ENCODE peak calls at places on chromosomes 2 and 18, in ten cellular contexts. One of them, this sample, is unnamed.

GRCh38 chr2:144358979-144359541 is 160.9 kb downstream of the ZEB2 start:
- DNase-seq in sigmoid colon: no peak
- DNase-seq in tibial nerve: no peak
- DNase-seq in HCT116: no peak
- DNase-seq in K562: no peak
- DNase-seq in breast epithelium: no peak
- DNase-seq in heart left ventricle: no peak
- DNase-seq in IMR-90: peak; percentile 71
- DNase-seq in spleen: no peak
- DNase-seq in upper lobe of left lung: no peak
- DNase-seq in this sample: no peak

GRCh38 chr2:55109219-55109891 is 59.1 kb upstream of the RTN4 start:
- DNase-seq in HCT116: no peak
- DNase-seq in breast epithelium: no peak
- DNase-seq in tibial nerve: no peak
- DNase-seq in heart left ventricle: no peak
- DNase-seq in sigmoid colon: no peak
- DNase-seq in spleen: no peak
- DNase-seq in K562: no peak
- DNase-seq in IMR-90: peak; percentile 92
- DNase-seq in upper lobe of left lung: no peak
- DNase-seq in this sample: no peak

GRCh38 chr2:65922794-65923193 is 490.4 kb upstream of the SPRED2 start:
- DNase-seq in K562: no peak
- DNase-seq in HCT116: no peak
- DNase-seq in heart left ventricle: no peak
- DNase-seq in breast epithelium: no peak
- DNase-seq in spleen: no peak
- DNase-seq in upper lobe of left lung: peak; percentile 70
- DNase-seq in sigmoid colon: peak; percentile 68
- DNase-seq in tibial nerve: no peak
- DNase-seq in IMR-90: no peak
- DNase-seq in this sample: peak; percentile 39

GRCh38 chr2:160928854-160929301 is 231.3 kb upstream of the TANK start:
- DNase-seq in HCT116: no peak
- DNase-seq in heart left ventricle: no peak
- DNase-seq in tibial nerve: no peak
- DNase-seq in K562: no peak
- DNase-seq in spleen: no peak
- DNase-seq in breast epithelium: no peak
- DNase-seq in upper lobe of left lung: no peak
- DNase-seq in IMR-90: peak; percentile 31
- DNase-seq in sigmoid colon: no peak
- DNase-seq in this sample: no peak

GRCh38 chr2:129827251-129827894 is 152.1 kb upstream of the RAB6C start:
- DNase-seq in breast epithelium: no peak
- DNase-seq in tibial nerve: no peak
- DNase-seq in K562: no peak
- DNase-seq in spleen: no peak
- DNase-seq in HCT116: no peak
- DNase-seq in IMR-90: no peak
- DNase-seq in upper lobe of left lung: no peak
- DNase-seq in sigmoid colon: no peak
- DNase-seq in heart left ventricle: no peak
- DNase-seq in this sample: no peak

GRCh38 chr2:112836695-112837117 is at the start of gene IL1B:
- DNase-seq in heart left ventricle: no peak
- DNase-seq in upper lobe of left lung: no peak
- DNase-seq in K562: no peak
- DNase-seq in tibial nerve: no peak
- DNase-seq in breast epithelium: no peak
- DNase-seq in spleen: no peak
- DNase-seq in IMR-90: peak; percentile 81
- DNase-seq in HCT116: no peak
- DNase-seq in sigmoid colon: no peak
- DNase-seq in this sample: no peak

GRCh38 chr18:76977681-76978234 is 154.8 kb downstream of the MBP start:
- DNase-seq in K562: no peak
- DNase-seq in tibial nerve: no peak
- DNase-seq in sigmoid colon: no peak
- DNase-seq in heart left ventricle: no peak
- DNase-seq in spleen: no peak
- DNase-seq in HCT116: no peak
- DNase-seq in upper lobe of left lung: no peak
- DNase-seq in breast epithelium: no peak
- DNase-seq in IMR-90: peak; percentile 30
- DNase-seq in this sample: no peak

GRCh38 chr2:188129677-188130076 is 162.0 kb upstream of the GULP1 start:
- DNase-seq in IMR-90: no peak
- DNase-seq in heart left ventricle: no peak
- DNase-seq in upper lobe of left lung: no peak
- DNase-seq in spleen: no peak
- DNase-seq in sigmoid colon: no peak
- DNase-seq in HCT116: no peak
- DNase-seq in breast epithelium: no peak
- DNase-seq in tibial nerve: no peak
- DNase-seq in K562: no peak
- DNase-seq in this sample: no peak

GRCh38 chr18:63138469-63139340 is 180.9 kb downstream of the BCL2 start:
- DNase-seq in sigmoid colon: no peak
- DNase-seq in breast epithelium: no peak
- DNase-seq in spleen: peak; percentile 84
- DNase-seq in heart left ventricle: no peak
- DNase-seq in tibial nerve: no peak
- DNase-seq in K562: no peak
- DNase-seq in IMR-90: no peak
- DNase-seq in HCT116: no peak
- DNase-seq in upper lobe of left lung: no peak
- DNase-seq in this sample: peak; percentile 46

GRCh38 chr2:10532631-10533101 is 84.5 kb upstream of the ODC1 start:
- DNase-seq in breast epithelium: peak; percentile 40
- DNase-seq in upper lobe of left lung: peak; percentile 17
- DNase-seq in IMR-90: peak; percentile 8
- DNase-seq in spleen: peak; percentile 45
- DNase-seq in sigmoid colon: no peak
- DNase-seq in HCT116: no peak
- DNase-seq in heart left ventricle: no peak
- DNase-seq in K562: no peak
- DNase-seq in tibial nerve: no peak
- DNase-seq in this sample: no peak

GRCh38 chr2:148096012-148096411 is 75.1 kb downstream of the MBD5 start:
- DNase-seq in IMR-90: peak; percentile 26
- DNase-seq in K562: no peak
- DNase-seq in spleen: no peak
- DNase-seq in HCT116: no peak
- DNase-seq in sigmoid colon: no peak
- DNase-seq in breast epithelium: no peak
- DNase-seq in upper lobe of left lung: no peak
- DNase-seq in heart left ventricle: no peak
- DNase-seq in tibial nerve: no peak
- DNase-seq in this sample: no peak

GRCh38 chr2:158214431-158214830 is 112.8 kb downstream of the UPP2 start:
- DNase-seq in HCT116: no peak
- DNase-seq in breast epithelium: no peak
- DNase-seq in sigmoid colon: no peak
- DNase-seq in tibial nerve: no peak
- DNase-seq in heart left ventricle: no peak
- DNase-seq in spleen: no peak
- DNase-seq in IMR-90: no peak
- DNase-seq in upper lobe of left lung: peak; percentile 32
- DNase-seq in K562: peak; percentile 18
- DNase-seq in this sample: no peak

GRCh38 chr18:22223263-22223960 is 54.0 kb downstream of the GATA6 start:
- DNase-seq in sigmoid colon: peak; percentile 71
- DNase-seq in K562: peak; percentile 65
- DNase-seq in breast epithelium: peak; percentile 90
- DNase-seq in heart left ventricle: peak; percentile 66
- DNase-seq in HCT116: peak; percentile 69
- DNase-seq in spleen: no peak
- DNase-seq in upper lobe of left lung: peak; percentile 96
- DNase-seq in IMR-90: peak; percentile 95
- DNase-seq in tibial nerve: peak; percentile 27
- DNase-seq in this sample: peak; percentile 56

GRCh38 chr2:7878786-7879515 is 802.9 kb upstream of the ID2 start:
- DNase-seq in K562: no peak
- DNase-seq in breast epithelium: no peak
- DNase-seq in upper lobe of left lung: no peak
- DNase-seq in heart left ventricle: no peak
- DNase-seq in IMR-90: peak; percentile 5
- DNase-seq in spleen: no peak
- DNase-seq in tibial nerve: no peak
- DNase-seq in sigmoid colon: no peak
- DNase-seq in HCT116: no peak
- DNase-seq in this sample: no peak
- H3K27ac ChIP-seq in K562: no peak overlapping the region
- H3K27ac ChIP-seq in breast epithelium: no peak overlapping the region
- H3K27ac ChIP-seq in upper lobe of left lung: no peak overlapping the region
- H3K27ac ChIP-seq in heart left ventricle: no peak overlapping the region
- H3K27ac ChIP-seq in IMR-90: no peak overlapping the region
- H3K27ac ChIP-seq in spleen: no peak overlapping the region
- H3K27ac ChIP-seq in tibial nerve: no peak overlapping the region
- H3K27ac ChIP-seq in sigmoid colon: no peak overlapping the region
- H3K27ac ChIP-seq in HCT116: no peak overlapping the region
- H3K27ac ChIP-seq in this sample: no peak overlapping the region

GRCh38 chr2:172555522-172556283 is at the start of gene PDK1:
- DNase-seq in tibial nerve: peak; percentile 66
- DNase-seq in spleen: peak; percentile 98
- DNase-seq in K562: peak; percentile 97
- DNase-seq in heart left ventricle: peak; percentile 90
- DNase-seq in IMR-90: peak; percentile 87
- DNase-seq in sigmoid colon: peak; percentile 94
- DNase-seq in breast epithelium: peak; percentile 85
- DNase-seq in upper lobe of left lung: peak; percentile 93
- DNase-seq in HCT116: peak; percentile 72
- DNase-seq in this sample: peak; percentile 85
- TF ChIP-seq POLR2A in tibial nerve: peak; percentile 71
- TF ChIP-seq POLR2A in spleen: peak; percentile 43
- TF ChIP-seq POLR2A in K562: peak; percentile 96
- TF ChIP-seq POLR2A in heart left ventricle: no peak
- TF ChIP-seq POLR2A in IMR-90: peak; percentile 87
- TF ChIP-seq POLR2A in sigmoid colon: no peak
- TF ChIP-seq POLR2A in breast epithelium: peak; percentile 63
- TF ChIP-seq POLR2A in upper lobe of left lung: peak; percentile 63
- TF ChIP-seq POLR2A in HCT116: peak; percentile 83
- TF ChIP-seq POLR2A in this sample: peak; percentile 86

GRCh38 chr2:30219886-30220478 is 11.4 kb upstream of the LBH start:
- DNase-seq in IMR-90: no peak
- DNase-seq in heart left ventricle: no peak
- DNase-seq in tibial nerve: no peak
- DNase-seq in upper lobe of left lung: no peak
- DNase-seq in K562: no peak
- DNase-seq in breast epithelium: no peak
- DNase-seq in spleen: no peak
- DNase-seq in HCT116: no peak
- DNase-seq in sigmoid colon: peak; percentile 22
- DNase-seq in this sample: no peak

GRCh38 chr2:30216157-30216556 is 15.2 kb upstream of the LBH start:
- DNase-seq in heart left ventricle: no peak
- DNase-seq in K562: no peak
- DNase-seq in tibial nerve: no peak
- DNase-seq in breast epithelium: no peak
- DNase-seq in HCT116: no peak
- DNase-seq in spleen: no peak
- DNase-seq in sigmoid colon: no peak
- DNase-seq in upper lobe of left lung: no peak
- DNase-seq in IMR-90: peak; percentile 58
- DNase-seq in this sample: no peak

GRCh38 chr2:30221531-30221930 is 9.8 kb upstream of the LBH start:
- DNase-seq in upper lobe of left lung: no peak
- DNase-seq in K562: no peak
- DNase-seq in HCT116: no peak
- DNase-seq in sigmoid colon: peak; percentile 40
- DNase-seq in heart left ventricle: no peak
- DNase-seq in tibial nerve: no peak
- DNase-seq in IMR-90: no peak
- DNase-seq in spleen: no peak
- DNase-seq in breast epithelium: no peak
- DNase-seq in this sample: no peak

GRCh38 chr2:30218814-30219213 is 12.5 kb upstream of the LBH start:
- DNase-seq in K562: no peak
- DNase-seq in upper lobe of left lung: no peak
- DNase-seq in spleen: no peak
- DNase-seq in tibial nerve: no peak
- DNase-seq in HCT116: peak; percentile 92
- DNase-seq in breast epithelium: no peak
- DNase-seq in IMR-90: no peak
- DNase-seq in sigmoid colon: no peak
- DNase-seq in heart left ventricle: no peak
- DNase-seq in this sample: no peak

DNA sequence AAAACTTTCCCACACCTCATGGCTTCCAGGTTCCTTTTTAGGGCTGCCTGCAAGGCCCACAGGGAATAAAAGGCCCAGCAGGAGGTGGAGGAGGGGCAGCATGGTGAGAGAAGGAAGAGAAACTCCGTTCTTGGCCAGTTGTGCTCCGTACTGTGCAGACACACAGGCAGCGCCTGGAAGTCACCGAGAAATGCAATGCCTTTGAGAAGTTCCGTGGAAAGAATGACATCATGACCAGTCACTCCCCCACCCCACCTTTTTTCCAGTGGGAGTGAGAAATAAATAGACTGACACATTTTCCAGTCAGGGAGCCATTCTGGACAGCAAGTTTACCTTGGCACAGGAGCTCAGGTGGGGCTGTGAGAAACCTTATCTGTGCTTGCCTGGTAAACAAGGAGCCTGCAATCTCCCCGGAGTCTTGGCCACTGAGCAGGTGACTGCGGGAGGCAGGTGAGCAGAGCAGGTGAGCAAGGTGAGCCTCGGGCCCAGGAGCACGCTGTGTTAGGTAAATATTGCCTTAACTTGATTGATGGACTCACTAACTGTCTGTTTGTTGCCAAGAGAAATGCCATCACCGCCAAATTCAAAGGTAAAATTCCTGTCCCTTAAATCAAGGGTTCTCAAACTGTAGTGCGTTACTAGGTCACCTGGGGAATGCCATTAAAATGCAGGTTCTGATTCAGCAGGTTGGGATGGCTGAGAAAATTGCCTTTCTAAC is 13.5 kb upstream of the LBH start:
- DNase-seq in breast epithelium: peak; percentile 72
- DNase-seq in K562: no peak
- DNase-seq in sigmoid colon: peak; percentile 38
- DNase-seq in IMR-90: no peak
- DNase-seq in heart left ventricle: peak; percentile 56
- DNase-seq in spleen: no peak
- DNase-seq in HCT116: peak; percentile 48
- DNase-seq in upper lobe of left lung: peak; percentile 78
- DNase-seq in tibial nerve: no peak
- DNase-seq in this sample: no peak
- H3K27ac ChIP-seq in breast epithelium: peak overlapping the region; percentile 5
- H3K27ac ChIP-seq in K562: no peak overlapping the region
- H3K27ac ChIP-seq in sigmoid colon: no peak overlapping the region
- H3K27ac ChIP-seq in IMR-90: no peak overlapping the region
- H3K27ac ChIP-seq in heart left ventricle: no peak overlapping the region
- H3K27ac ChIP-seq in spleen: no peak overlapping the region
- H3K27ac ChIP-seq in HCT116: peak overlapping the region; percentile 55
- H3K27ac ChIP-seq in upper lobe of left lung: peak overlapping the region; percentile 53
- H3K27ac ChIP-seq in tibial nerve: no peak overlapping the region
- H3K27ac ChIP-seq in this sample: no peak overlapping the region

DNA sequence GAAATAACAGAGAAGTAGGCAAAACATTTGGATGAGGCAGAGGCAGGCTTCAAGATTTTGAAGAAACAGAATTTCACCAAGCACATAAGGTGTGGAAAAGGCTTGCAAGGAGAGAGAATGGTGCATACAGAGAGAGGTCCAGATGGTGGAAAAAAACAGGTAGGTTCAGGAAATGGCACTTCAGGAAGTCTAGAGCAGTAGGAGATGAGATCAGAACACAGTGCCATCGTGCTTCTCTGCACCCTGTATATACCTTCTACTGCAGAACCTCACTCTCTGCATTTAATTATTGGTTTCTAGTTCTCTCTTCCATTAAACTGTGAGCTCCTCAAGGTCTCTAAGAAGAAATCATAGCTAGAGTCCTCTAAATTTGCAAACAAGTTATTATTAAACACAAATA is 2.4 kb downstream of the PAIP2B start:
- DNase-seq in K562: no peak
- DNase-seq in spleen: no peak
- DNase-seq in heart left ventricle: no peak
- DNase-seq in IMR-90: no peak
- DNase-seq in tibial nerve: no peak
- DNase-seq in upper lobe of left lung: no peak
- DNase-seq in sigmoid colon: no peak
- DNase-seq in breast epithelium: no peak
- DNase-seq in HCT116: no peak
- DNase-seq in this sample: no peak
- TF ChIP-seq POLR2A in K562: no peak
- TF ChIP-seq POLR2A in spleen: no peak
- TF ChIP-seq POLR2A in heart left ventricle: no peak
- TF ChIP-seq POLR2A in IMR-90: no peak
- TF ChIP-seq POLR2A in tibial nerve: no peak
- TF ChIP-seq POLR2A in upper lobe of left lung: no peak
- TF ChIP-seq POLR2A in sigmoid colon: no peak
- TF ChIP-seq POLR2A in breast epithelium: no peak
- TF ChIP-seq POLR2A in HCT116: no peak
- TF ChIP-seq POLR2A in this sample: no peak